ENCODE peak calls at places on chromosomes 11 and 22, in five cellular contexts. B is naive thymus-derived CD4-positive, alpha-beta T cell; P is Daoy; J is foreskin melanocyte; Z is WERI-Rb-1. T is an unnamed sample.

GRCh38 chr11:62169448-62169847 is 20.6 kb upstream of the SCGB1D1 start:
- DNase-seq in B (no peak), P (no peak), J (no peak), Z (no peak), T (no peak)

GRCh38 chr11:10418259-10418949 is 36.7 kb upstream of the AMPD3 start:
- DNase-seq in B (no peak), P (no peak), J (peak), Z (no peak), T (no peak)

GRCh38 chr11:23112390-23112789 is 252.1 kb upstream of the CCDC179 start:
- DNase-seq in B (no peak), P (no peak), J (no peak), Z (no peak), T (no peak)

GRCh38 chr11:64802370-64803162 is 448 bp downstream of the MAP4K2 start:
- DNase-seq in B (no peak), P (no peak), J (no peak), Z (peak), T (no peak)

GRCh38 chr22:20131593-20131855 is at the start of gene ZDHHC8:
- DNase-seq in B (peak), P (no peak), J (no peak), Z (no peak), T (no peak)

GRCh38 chr11:95338430-95338991 is 107.5 kb upstream of the SESN3 start:
- DNase-seq in B (no peak), P (peak), J (no peak), Z (no peak), T (no peak)

GRCh38 chr22:38262051-38262795 is 10.6 kb downstream of the TMEM184B start:
- DNase-seq in B (no peak), P (peak), J (no peak), Z (peak), T (no peak)

GRCh38 chr11:67364169-67364568 is 9.2 kb downstream of the CLCF1 start:
- DNase-seq in B (no peak), P (no peak), J (no peak), Z (no peak), T (no peak)

GRCh38 chr22:22161924-22162851 is 82.4 kb upstream of the VPREB1 start:
- DNase-seq in B (no peak), P (no peak), J (no peak), Z (no peak), T (no peak)

GRCh38 chr22:28112548-28113043 is 193.5 kb upstream of the PITPNB start:
- DNase-seq in B (no peak), P (peak), J (no peak), Z (peak), T (no peak)

GRCh38 chr22:23431337-23432072 is 148.6 kb downstream of the IGLL1 start:
- DNase-seq in B (no peak), P (no peak), J (no peak), Z (peak), T (no peak)

GRCh38 chr11:116199182-116199581 is 573.6 kb downstream of the BUD13 start:
- DNase-seq in B (no peak), P (no peak), J (no peak), Z (peak), T (no peak)

GRCh38 chr11:12918667-12919066 is 90.4 kb upstream of the RASSF10 start:
- DNase-seq in B (no peak), P (no peak), J (no peak), Z (no peak), T (no peak)

GRCh38 chr11:118099838-118100570 is 13.2 kb upstream of the SMIM35 start:
- DNase-seq in B (no peak), P (no peak), J (no peak), Z (no peak), T (no peak)

GRCh38 chr11:12543596-12544415 is 130.4 kb upstream of the TEAD1 start:
- DNase-seq in B (no peak), P (no peak), J (no peak), Z (no peak), T (no peak)

GRCh38 chr11:85661972-85662664 is 2.8 kb downstream of the CREBZF start:
- DNase-seq in B (no peak), P (no peak), J (no peak), Z (no peak), T (no peak)

GRCh38 chr11:122033631-122034030 is 82.4 kb downstream of the BLID start:
- DNase-seq in B (no peak), P (no peak), J (no peak), Z (no peak), T (no peak)

GRCh38 chr22:11628651-11629511 is 3899.1 kb upstream of the OR11H1 start:
- DNase-seq in B (no peak), P (no peak), J (no peak), Z (no peak), T (no peak)

GRCh38 chr22:44500623-44501022 is 2.6 kb upstream of the RTL6 start:
- DNase-seq in B (no peak), P (no peak), J (no peak), Z (no peak), T (no peak)

GRCh38 chr11:35541621-35542375 is 16.4 kb upstream of the PAMR1 start:
- DNase-seq in B (no peak), P (no peak), J (no peak), Z (no peak), T (no peak)

GRCh38 chr22:19226428-19226827 is 47.9 kb upstream of the SLC25A1 start:
- DNase-seq in B (no peak), P (no peak), J (no peak), Z (no peak), T (no peak)

GRCh38 chr11:22347857-22348496 is 9.8 kb downstream of the SLC17A6 start:
- DNase-seq in B (no peak), P (no peak), J (no peak), Z (no peak), T (no peak)

GRCh38 chr11:93131709-93132108 is 66.1 kb downstream of the SLC36A4 start:
- DNase-seq in B (no peak), P (no peak), J (no peak), Z (no peak), T (no peak)

GRCh38 chr11:128719556-128719824 is 25.6 kb downstream of the FLI1 start:
- DNase-seq in B (no peak), P (no peak), J (no peak), Z (no peak), T (no peak)

GRCh38 chr11:68743539-68743938 is 7.8 kb downstream of the TESMIN start:
- DNase-seq in B (no peak), P (no peak), J (no peak), Z (no peak), T (no peak)

GRCh38 chr11:124916370-124916710 is 2.7 kb upstream of the HEPN1 start:
- DNase-seq in B (no peak), P (no peak), J (no peak), Z (no peak), T (no peak)

T was measured in KG1.